ENCODE peak calls at places on chromosomes 1 and 21, in four cellular contexts. D, E, C and M are unnamed samples.
A peak's percentile ranks its signal among the peaks of the same experiment; 100 is the strongest.

GRCh38 chr1:171814692-171815091 is 26.6 kb upstream of the DNM3 start:
- DNase-seq in D (no peak), E (no peak), C (no peak), M (no peak)

GRCh38 chr1:221868894-221869293 is 127.0 kb upstream of the DUSP10 start:
- DNase-seq in D (no peak), E (no peak), C (no peak), M (no peak)

GRCh38 chr1:44103270-44104131 is 15.1 kb upstream of the KLF17 start:
- DNase-seq in D (no peak), E (no peak), C (peak; percentile 75), M (no peak)

GRCh38 chr1:221045842-221046831 is 166.9 kb downstream of the HLX start:
- DNase-seq in D (no peak), E (no peak), C (no peak), M (no peak)

GRCh38 chr1:180926164-180926981 is 13.7 kb downstream of the KIAA1614 start:
- DNase-seq in D (no peak), E (no peak), C (no peak), M (peak; percentile 87)

GRCh38 chr1:167805041-167805556 is 83.3 kb downstream of the MPZL1 start:
- DNase-seq in D (no peak), E (peak; percentile 16), C (no peak), M (no peak)

GRCh38 chr1:1603671-1604373 is 3.9 kb upstream of the FNDC10 start:
- DNase-seq in D (no peak), E (no peak), C (peak; percentile 74), M (no peak)

GRCh38 chr1:95041491-95042165 is 31.1 kb downstream of the ALG14 start:
- DNase-seq in D (peak; percentile 60), E (peak; percentile 16), C (no peak), M (peak; percentile 74)

GRCh38 chr1:51189421-51190073 is 46.5 kb upstream of the RNF11 start:
- DNase-seq in D (peak; percentile 31), E (peak; percentile 36), C (no peak), M (peak; percentile 84)
- TF ChIP-seq POLR2A in D (no peak), E (no peak), C (no peak), M (no peak)

DNA sequence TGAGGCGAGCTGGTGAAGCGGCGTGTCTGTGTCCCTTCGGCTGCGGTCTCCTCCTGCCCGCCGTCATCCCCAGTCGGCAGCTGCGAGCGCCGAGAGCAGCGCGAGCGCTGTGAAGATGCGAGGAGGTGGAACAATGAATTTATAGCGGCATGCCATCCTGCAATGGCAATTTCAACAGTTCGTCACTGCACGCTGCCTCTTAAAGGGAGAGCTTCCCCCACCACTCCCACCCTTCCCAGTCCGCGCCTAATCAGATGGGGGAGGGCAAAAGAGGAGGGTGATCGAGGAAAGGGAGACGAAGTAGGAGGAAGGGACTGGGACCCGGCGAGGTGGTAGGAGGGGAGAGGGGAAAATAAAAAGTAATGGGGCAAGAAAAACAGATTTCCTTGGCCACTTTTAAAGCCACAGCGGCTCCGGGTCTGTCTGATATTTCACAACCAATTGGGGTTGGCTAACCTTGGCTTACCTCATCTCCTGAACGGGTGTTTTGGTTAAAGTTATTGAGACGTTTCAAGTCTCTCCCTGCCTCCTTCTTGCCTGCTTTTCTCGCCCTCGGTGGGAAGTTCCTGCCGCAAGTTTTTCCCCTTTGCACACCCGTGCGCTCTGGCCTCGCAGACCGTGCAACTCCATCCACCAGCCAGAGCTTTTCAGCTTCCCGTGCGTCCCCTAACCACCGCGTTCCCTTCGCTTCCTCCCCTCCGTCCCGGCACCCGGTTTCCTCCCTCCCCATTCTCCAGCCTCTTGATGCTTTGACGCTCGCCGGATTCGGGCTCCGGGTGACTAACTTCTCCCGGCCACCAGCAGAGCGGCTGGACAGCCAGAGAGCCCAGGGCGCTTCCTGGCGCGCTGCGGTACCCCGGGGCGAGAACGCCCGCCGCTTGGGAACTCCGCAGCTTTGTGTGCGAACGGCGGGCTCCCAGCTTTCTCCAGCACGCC is at the start of gene ADAMTS5:
- DNase-seq in D (peak; percentile 15), E (peak; percentile 7), C (peak; percentile 78), M (no peak)
- TF ChIP-seq POLR2A in D (peak; percentile 35), E (no peak), C (no peak), M (no peak)

GRCh38 chr1:248858096-248858890 is 592 bp downstream of the ZNF692 start:
- DNase-seq in D (peak; percentile 79), E (peak; percentile 66), C (peak; percentile 92), M (peak; percentile 94)

GRCh38 chr1:248857201-248857600 is 1.7 kb downstream of the ZNF692 start:
- DNase-seq in D (no peak), E (no peak), C (no peak), M (no peak)

GRCh38 chr1:248857749-248858095 is 1.2 kb downstream of the ZNF692 start:
- DNase-seq in D (no peak), E (no peak), C (no peak), M (no peak)

GRCh38 chr1:248860007-248860406 is 1.1 kb upstream of the ZNF692 start:
- DNase-seq in D (no peak), E (no peak), C (no peak), M (no peak)

DNA sequence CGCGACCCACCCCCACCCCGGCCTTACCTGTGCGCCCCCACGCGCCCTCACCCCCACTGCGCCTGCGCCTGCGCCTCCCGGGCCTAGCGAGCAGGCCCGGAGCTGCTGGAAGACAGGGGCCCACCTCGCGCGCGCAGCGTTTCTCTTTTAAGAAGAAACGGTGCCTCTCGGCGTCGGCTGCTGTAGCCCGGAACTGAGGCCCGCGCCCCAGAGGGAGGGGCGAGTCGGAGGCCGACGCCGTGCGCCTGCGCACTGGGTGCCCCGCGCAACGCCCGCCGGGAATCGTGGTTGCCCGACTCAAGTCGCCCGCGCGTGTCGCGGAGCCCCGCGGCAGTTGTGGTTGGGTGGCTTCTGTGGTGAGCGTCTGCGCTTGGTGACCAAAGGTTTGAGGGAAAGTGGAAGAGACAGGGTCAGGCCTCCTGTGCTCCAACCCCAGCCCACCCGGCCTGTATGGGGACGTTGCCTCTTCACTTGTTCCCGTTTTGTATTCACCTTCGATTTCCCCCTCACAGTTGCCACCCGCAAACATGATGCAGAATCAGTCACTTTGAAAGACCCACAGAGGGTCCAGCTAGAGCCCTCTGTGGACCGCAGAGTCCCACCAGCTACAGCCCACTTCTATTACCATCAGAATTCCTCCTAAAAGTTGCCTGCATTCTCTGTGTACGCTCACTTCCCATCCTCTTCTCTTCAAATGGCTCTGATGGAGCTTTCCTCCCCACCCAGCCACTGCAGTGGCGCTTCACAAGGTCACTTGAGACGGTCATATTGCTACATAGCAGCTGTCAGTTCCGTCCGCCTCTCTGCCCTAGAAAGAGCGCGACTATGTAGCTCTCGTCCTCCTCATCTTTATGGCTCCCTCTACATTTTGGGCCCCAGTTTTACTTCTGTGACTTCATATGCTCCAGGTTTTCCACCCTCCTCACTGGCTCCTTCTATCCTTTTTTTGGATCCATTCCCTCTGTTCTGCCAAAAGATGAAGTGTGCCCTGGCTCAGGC is at the start of gene ZNF692:
- DNase-seq in D (peak; percentile 98), E (peak; percentile 98), C (peak; percentile 100), M (peak; percentile 99)
- TF ChIP-seq POLR2A in D (peak; percentile 85), E (peak; percentile 73), C (peak; percentile 78), M (peak; percentile 99)

GRCh38 chr1:15884477-15884876 is 37.0 kb downstream of the SPEN start:
- DNase-seq in D (no peak), E (no peak), C (no peak), M (no peak)

GRCh38 chr1:15886613-15887167 is 39.2 kb downstream of the SPEN start:
- DNase-seq in D (no peak), E (no peak), C (no peak), M (no peak)

GRCh38 chr1:15883326-15883725 is 35.8 kb downstream of the SPEN start:
- DNase-seq in D (no peak), E (no peak), C (no peak), M (no peak)

GRCh38 chr1:15885269-15885668 is 37.8 kb downstream of the SPEN start:
- DNase-seq in D (no peak), E (no peak), C (no peak), M (no peak)

GRCh38 chr1:15885701-15886612 is 38.5 kb downstream of the SPEN start:
- DNase-seq in D (peak; percentile 97), E (no peak), C (peak; percentile 96), M (peak; percentile 84)
- TF ChIP-seq POLR2A in D (no peak), E (no peak), C (no peak), M (peak; percentile 42)

GRCh38 chr1:115160728-115161127 is 71.4 kb upstream of the TSPAN2 start:
- DNase-seq in D (no peak), E (no peak), C (no peak), M (no peak)
- TF ChIP-seq POLR2A in D (no peak), E (no peak), C (no peak), M (no peak)